ENCODE peak calls at places on chromosomes 2 and 18, in seven cellular contexts. One of them, this sample, is unnamed.

GRCh38 chr2:144328933-144329332 is 191.0 kb downstream of the ZEB2 start:
- DNase-seq in heart left ventricle: no peak
- DNase-seq in germinal center: no peak
- DNase-seq in cardiac muscle cell: no peak
- DNase-seq in posterior cingulate gyrus: no peak
- DNase-seq in H4: no peak
- DNase-seq in T-helper 9 cell: no peak
- DNase-seq in this sample: no peak

GRCh38 chr18:48942554-48943261 is 8.1 kb downstream of the SMAD7 start:
- DNase-seq in T-helper 9 cell: no peak
- DNase-seq in posterior cingulate gyrus: no peak
- DNase-seq in germinal center: no peak
- DNase-seq in H4: peak
- DNase-seq in cardiac muscle cell: peak
- DNase-seq in heart left ventricle: no peak
- DNase-seq in this sample: peak

GRCh38 chr2:88489181-88489580 is 36.7 kb upstream of the FOXI3 start:
- DNase-seq in H4: no peak
- DNase-seq in T-helper 9 cell: no peak
- DNase-seq in posterior cingulate gyrus: no peak
- DNase-seq in heart left ventricle: no peak
- DNase-seq in cardiac muscle cell: no peak
- DNase-seq in germinal center: no peak
- DNase-seq in this sample: no peak

GRCh38 chr2:145344076-145344724 is 824.3 kb upstream of the ZEB2 start:
- DNase-seq in T-helper 9 cell: no peak
- DNase-seq in cardiac muscle cell: no peak
- DNase-seq in germinal center: no peak
- DNase-seq in posterior cingulate gyrus: no peak
- DNase-seq in heart left ventricle: no peak
- DNase-seq in H4: no peak
- DNase-seq in this sample: no peak

GRCh38 chr2:142596334-142597088 is 281.0 kb upstream of the KYNU start:
- DNase-seq in heart left ventricle: no peak
- DNase-seq in H4: no peak
- DNase-seq in posterior cingulate gyrus: no peak
- DNase-seq in T-helper 9 cell: no peak
- DNase-seq in germinal center: no peak
- DNase-seq in cardiac muscle cell: no peak
- DNase-seq in this sample: no peak

GRCh38 chr2:17069564-17069963 is 403.9 kb upstream of the CYRIA start:
- DNase-seq in germinal center: no peak
- DNase-seq in T-helper 9 cell: no peak
- DNase-seq in cardiac muscle cell: no peak
- DNase-seq in heart left ventricle: no peak
- DNase-seq in H4: no peak
- DNase-seq in posterior cingulate gyrus: no peak
- DNase-seq in this sample: no peak

GRCh38 chr18:21571763-21572162 is 28.7 kb downstream of the ESCO1 start:
- DNase-seq in H4: no peak
- DNase-seq in cardiac muscle cell: no peak
- DNase-seq in germinal center: no peak
- DNase-seq in posterior cingulate gyrus: no peak
- DNase-seq in heart left ventricle: no peak
- DNase-seq in T-helper 9 cell: no peak
- DNase-seq in this sample: no peak

GRCh38 chr2:85989288-85989865 is 100.6 kb upstream of the ST3GAL5 start:
- DNase-seq in H4: no peak
- DNase-seq in cardiac muscle cell: no peak
- DNase-seq in heart left ventricle: no peak
- DNase-seq in T-helper 9 cell: no peak
- DNase-seq in posterior cingulate gyrus: no peak
- DNase-seq in germinal center: no peak
- DNase-seq in this sample: no peak

GRCh38 chr2:234701841-234702240 is 205.0 kb upstream of the ARL4C start:
- DNase-seq in germinal center: no peak
- DNase-seq in T-helper 9 cell: no peak
- DNase-seq in H4: no peak
- DNase-seq in cardiac muscle cell: no peak
- DNase-seq in heart left ventricle: no peak
- DNase-seq in posterior cingulate gyrus: no peak
- DNase-seq in this sample: no peak